ENCODE peak calls at places on chromosome 17, in eight cellular contexts. X, H, U, T, Z, J, C and L are unnamed samples.
A peak's percentile ranks its signal among the peaks of the same experiment; 100 is the strongest.

GRCh38 chr17:81131486-81132196 is 33.7 kb upstream of the PVALEF start:
- DNase-seq in X (no peak), H (no peak), U (no peak), T (no peak), Z (no peak), J (no peak), C (no peak), L (no peak)

GRCh38 chr17:49646391-49647255 is 31.3 kb downstream of the SPOP start:
- DNase-seq in X (no peak), H (peak; percentile 74), U (peak; percentile 80), T (peak; percentile 29), Z (no peak), J (no peak), C (no peak), L (no peak)

GRCh38 chr17:45948498-45948880 is 50.6 kb upstream of the STH start:
- DNase-seq in X (no peak), H (no peak), U (no peak), T (no peak), Z (no peak), J (no peak), C (no peak), L (no peak)

GRCh38 chr17:73546770-73547345 is 97.4 kb downstream of the SDK2 start:
- DNase-seq in X (peak; percentile 30), H (peak; percentile 55), U (no peak), T (no peak), Z (peak; percentile 22), J (peak; percentile 82), C (peak; percentile 41), L (no peak)

GRCh38 chr17:43755389-43755875 is 3.2 kb downstream of the SOST start:
- DNase-seq in X (no peak), H (no peak), U (no peak), T (no peak), Z (no peak), J (no peak), C (no peak), L (no peak)

GRCh38 chr17:77372444-77373297 is 231.9 kb downstream of the SEC14L1 start:
- DNase-seq in X (peak; percentile 61), H (peak; percentile 81), U (peak; percentile 87), T (peak; percentile 63), Z (no peak), J (peak; percentile 47), C (peak; percentile 71), L (peak; percentile 94)

GRCh38 chr17:21214777-21215541 is 998 bp upstream of the TMEM11 start:
- DNase-seq in X (no peak), H (peak; percentile 25), U (no peak), T (no peak), Z (no peak), J (no peak), C (no peak), L (no peak)

GRCh38 chr17:42700890-42701289 is 18.6 kb downstream of the CNTNAP1 start:
- DNase-seq in X (no peak), H (no peak), U (no peak), T (no peak), Z (no peak), J (no peak), C (no peak), L (no peak)

GRCh38 chr17:47785538-47786123 is 36.0 kb downstream of the OSBPL7 start:
- DNase-seq in X (no peak), H (peak; percentile 27), U (peak; percentile 43), T (no peak), Z (no peak), J (no peak), C (peak; percentile 9), L (peak; percentile 64)

GRCh38 chr17:31579265-31579664 is 187.8 kb downstream of the RAB11FIP4 start:
- DNase-seq in X (no peak), H (peak; percentile 53), U (no peak), T (no peak), Z (no peak), J (no peak), C (no peak), L (no peak)

GRCh38 chr17:48908853-48909394 is 717 bp downstream of the UBE2Z start:
- DNase-seq in X (peak; percentile 87), H (peak; percentile 79), U (peak; percentile 79), T (peak; percentile 91), Z (no peak), J (peak; percentile 69), C (peak; percentile 41), L (peak; percentile 92)

GRCh38 chr17:50593321-50593720 is 32.8 kb downstream of the CACNA1G start:
- DNase-seq in X (no peak), H (no peak), U (no peak), T (no peak), Z (no peak), J (no peak), C (no peak), L (no peak)

GRCh38 chr17:9839433-9839832 is 13.7 kb downstream of the GLP2R start:
- DNase-seq in X (no peak), H (peak; percentile 23), U (no peak), T (no peak), Z (no peak), J (no peak), C (no peak), L (no peak)

GRCh38 chr17:42781639-42782401 is 1.4 kb downstream of the WNK4 start:
- DNase-seq in X (no peak), H (no peak), U (no peak), T (no peak), Z (no peak), J (no peak), C (no peak), L (no peak)

GRCh38 chr17:82315703-82316358 is 1.6 kb downstream of the CD7 start:
- DNase-seq in X (peak; percentile 69), H (no peak), U (no peak), T (no peak), Z (no peak), J (no peak), C (no peak), L (no peak)

GRCh38 chr17:60230358-60230757 is 80.6 kb downstream of the CA4 start:
- DNase-seq in X (no peak), H (peak; percentile 45), U (no peak), T (no peak), Z (no peak), J (no peak), C (no peak), L (no peak)

GRCh38 chr17:60229189-60229802 is 79.5 kb downstream of the CA4 start:
- DNase-seq in X (no peak), H (peak; percentile 51), U (no peak), T (no peak), Z (no peak), J (no peak), C (no peak), L (no peak)

GRCh38 chr17:60231691-60232090 is 81.9 kb downstream of the CA4 start:
- DNase-seq in X (no peak), H (peak; percentile 73), U (no peak), T (no peak), Z (no peak), J (no peak), C (no peak), L (no peak)

GRCh38 chr17:60231234-60231633 is 81.5 kb downstream of the CA4 start:
- DNase-seq in X (no peak), H (peak; percentile 51), U (no peak), T (no peak), Z (no peak), J (no peak), C (no peak), L (no peak)
- TF ChIP-seq CTCF in X (no peak), H (peak; percentile 61), U (no peak), T (peak; percentile 52), Z (no peak), J (peak; percentile 17), C (no peak), L (peak; percentile 65)

GRCh38 chr17:1907818-1908698 is 78.3 kb downstream of the RPA1 start:
- DNase-seq in X (peak; percentile 8), H (peak; percentile 28), U (no peak), T (peak; percentile 36), Z (no peak), J (no peak), C (no peak), L (no peak)

GRCh38 chr17:1906622-1907021 is 76.8 kb downstream of the RPA1 start:
- DNase-seq in X (no peak), H (no peak), U (no peak), T (no peak), Z (no peak), J (no peak), C (no peak), L (no peak)

GRCh38 chr17:1907216-1907631 is 77.4 kb downstream of the RPA1 start:
- DNase-seq in X (no peak), H (no peak), U (no peak), T (no peak), Z (no peak), J (no peak), C (no peak), L (no peak)

GRCh38 chr17:1909985-1910384 is 80.2 kb downstream of the RPA1 start:
- DNase-seq in X (no peak), H (no peak), U (no peak), T (no peak), Z (no peak), J (no peak), C (no peak), L (no peak)

DNA sequence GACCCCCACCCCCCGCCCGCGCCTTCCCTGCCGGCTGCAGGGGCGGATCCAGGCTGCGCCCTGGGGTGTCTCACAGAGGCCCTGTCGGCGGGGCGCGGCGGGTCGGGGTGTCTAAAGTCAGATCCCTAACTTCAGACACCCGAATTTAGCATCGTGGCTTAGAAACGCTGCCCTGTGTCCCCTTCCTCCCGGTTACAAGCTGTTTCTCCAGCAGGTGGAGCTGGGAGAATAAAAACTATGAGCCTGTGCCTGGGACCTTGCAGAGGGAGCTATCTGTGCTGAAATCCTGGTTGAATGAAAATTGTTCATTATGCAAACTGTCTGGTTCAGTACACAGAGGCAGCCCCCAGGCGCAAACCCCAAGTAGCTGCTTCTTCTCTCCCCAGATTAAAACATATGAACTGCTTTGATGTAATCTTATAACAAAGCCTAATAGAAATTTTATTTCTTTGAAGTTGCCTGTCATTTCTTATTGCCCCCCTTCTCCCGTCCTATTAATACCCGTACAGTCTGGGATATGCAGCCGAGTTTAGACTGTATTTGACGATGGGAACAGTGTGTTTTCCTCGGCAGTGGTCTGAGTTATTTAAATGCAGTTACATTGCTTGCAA is 79.0 kb downstream of the RPA1 start:
- DNase-seq in X (peak; percentile 22), H (peak; percentile 77), U (no peak), T (no peak), Z (no peak), J (no peak), C (peak; percentile 38), L (peak; percentile 88)
- TF ChIP-seq CTCF in X (no peak), H (peak; percentile 79), U (peak; percentile 41), T (peak; percentile 58), Z (peak; percentile 71), J (peak; percentile 6), C (peak; percentile 25), L (peak; percentile 89)

GRCh38 chr17:30372755-30373154 is 6.0 kb upstream of the CPD start:
- DNase-seq in X (no peak), H (peak; percentile 59), U (no peak), T (no peak), Z (no peak), J (no peak), C (no peak), L (no peak)
- TF ChIP-seq CTCF in X (no peak), H (no peak), U (no peak), T (peak; percentile 40), Z (no peak), J (no peak), C (no peak), L (no peak)

DNA sequence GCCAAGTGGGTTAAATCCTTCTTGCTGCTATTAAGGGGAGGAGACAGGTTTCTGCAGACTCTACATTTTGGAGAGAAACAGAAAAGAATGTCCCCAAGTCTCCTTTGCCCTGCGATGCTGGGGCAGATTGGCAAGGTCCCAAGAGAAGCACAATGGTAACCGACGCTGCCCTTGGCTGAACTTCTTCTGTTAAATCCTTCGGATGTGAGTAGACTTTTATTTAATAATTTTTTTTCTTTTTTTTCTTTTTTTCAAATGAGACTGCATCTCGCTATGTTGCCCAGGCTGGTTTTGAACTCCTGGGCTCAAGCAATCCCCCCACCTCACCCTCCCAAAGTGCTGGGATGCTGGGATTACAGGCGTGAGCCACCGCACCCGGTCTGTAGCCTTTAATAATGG is 13.9 kb downstream of the ATP5PD start:
- DNase-seq in X (no peak), H (peak; percentile 15), U (no peak), T (no peak), Z (no peak), J (no peak), C (peak; percentile 32), L (no peak)
- TF ChIP-seq CTCF in X (no peak), H (no peak), U (no peak), T (no peak), Z (no peak), J (no peak), C (no peak), L (no peak)